ENCODE peak calls at places on chromosomes 6 and 20, in ten cellular contexts. One of them, this sample, is unnamed.

GRCh38 chr20:31861346-31862156 is 8.8 kb downstream of the DUSP15 start:
- DNase-seq in AG09309: no peak
- DNase-seq in fibroblast of the aortic adventitia: peak
- DNase-seq in A549: peak
- DNase-seq in tibial nerve: no peak
- DNase-seq in GM12865: peak
- DNase-seq in hepatocyte: peak
- DNase-seq in transverse colon: peak
- DNase-seq in heart right ventricle: peak
- DNase-seq in BE2C: peak
- DNase-seq in this sample: peak

GRCh38 chr20:62955519-62956386 is 3.2 kb downstream of the SLC17A9 start:
- DNase-seq in AG09309: no peak
- DNase-seq in fibroblast of the aortic adventitia: no peak
- DNase-seq in A549: no peak
- DNase-seq in tibial nerve: no peak
- DNase-seq in GM12865: no peak
- DNase-seq in hepatocyte: peak
- DNase-seq in transverse colon: peak
- DNase-seq in heart right ventricle: no peak
- DNase-seq in BE2C: no peak
- DNase-seq in this sample: no peak

GRCh38 chr6:11714116-11714797 is 64.3 kb downstream of the ADTRP start:
- DNase-seq in AG09309: no peak
- DNase-seq in fibroblast of the aortic adventitia: no peak
- DNase-seq in A549: no peak
- DNase-seq in tibial nerve: no peak
- DNase-seq in GM12865: peak
- DNase-seq in hepatocyte: no peak
- DNase-seq in transverse colon: no peak
- DNase-seq in heart right ventricle: no peak
- DNase-seq in BE2C: no peak
- DNase-seq in this sample: no peak

GRCh38 chr6:1832844-1833787 is 223.4 kb downstream of the FOXC1 start:
- DNase-seq in AG09309: no peak
- DNase-seq in fibroblast of the aortic adventitia: no peak
- DNase-seq in A549: no peak
- DNase-seq in tibial nerve: peak
- DNase-seq in GM12865: no peak
- DNase-seq in hepatocyte: no peak
- DNase-seq in transverse colon: peak
- DNase-seq in heart right ventricle: peak
- DNase-seq in BE2C: peak
- DNase-seq in this sample: peak

GRCh38 chr20:64176548-64177419 is 12.5 kb downstream of the MYT1 start:
- DNase-seq in AG09309: no peak
- DNase-seq in fibroblast of the aortic adventitia: no peak
- DNase-seq in A549: no peak
- DNase-seq in tibial nerve: no peak
- DNase-seq in GM12865: no peak
- DNase-seq in hepatocyte: no peak
- DNase-seq in transverse colon: no peak
- DNase-seq in heart right ventricle: no peak
- DNase-seq in BE2C: no peak
- DNase-seq in this sample: no peak

GRCh38 chr6:142700676-142701185 is 244.2 kb downstream of the HIVEP2 start:
- DNase-seq in AG09309: no peak
- DNase-seq in fibroblast of the aortic adventitia: no peak
- DNase-seq in A549: no peak
- DNase-seq in tibial nerve: no peak
- DNase-seq in GM12865: no peak
- DNase-seq in hepatocyte: no peak
- DNase-seq in transverse colon: no peak
- DNase-seq in heart right ventricle: no peak
- DNase-seq in BE2C: no peak
- DNase-seq in this sample: no peak

GRCh38 chr6:137309078-137309762 is 90.0 kb upstream of the IFNGR1 start:
- DNase-seq in AG09309: no peak
- DNase-seq in fibroblast of the aortic adventitia: peak
- DNase-seq in A549: no peak
- DNase-seq in tibial nerve: peak
- DNase-seq in GM12865: peak
- DNase-seq in hepatocyte: peak
- DNase-seq in transverse colon: peak
- DNase-seq in heart right ventricle: peak
- DNase-seq in BE2C: peak
- DNase-seq in this sample: peak

GRCh38 chr20:40050596-40050995 is 638.4 kb downstream of the MAFB start:
- DNase-seq in AG09309: no peak
- DNase-seq in fibroblast of the aortic adventitia: no peak
- DNase-seq in A549: no peak
- DNase-seq in tibial nerve: no peak
- DNase-seq in GM12865: no peak
- DNase-seq in hepatocyte: no peak
- DNase-seq in transverse colon: no peak
- DNase-seq in heart right ventricle: no peak
- DNase-seq in BE2C: no peak
- DNase-seq in this sample: no peak

GRCh38 chr6:34834789-34835518 is 43.1 kb downstream of the BLTP3A start:
- DNase-seq in AG09309: peak
- DNase-seq in fibroblast of the aortic adventitia: no peak
- DNase-seq in A549: no peak
- DNase-seq in tibial nerve: peak
- DNase-seq in GM12865: no peak
- DNase-seq in hepatocyte: no peak
- DNase-seq in transverse colon: no peak
- DNase-seq in heart right ventricle: no peak
- DNase-seq in BE2C: no peak
- DNase-seq in this sample: peak

GRCh38 chr6:163386329-163386910 is 28.1 kb upstream of the QKI start:
- DNase-seq in AG09309: no peak
- DNase-seq in fibroblast of the aortic adventitia: no peak
- DNase-seq in A549: no peak
- DNase-seq in tibial nerve: no peak
- DNase-seq in GM12865: no peak
- DNase-seq in hepatocyte: no peak
- DNase-seq in transverse colon: no peak
- DNase-seq in heart right ventricle: no peak
- DNase-seq in BE2C: no peak
- DNase-seq in this sample: no peak

GRCh38 chr20:48735112-48735511 is 92.7 kb downstream of the PREX1 start:
- DNase-seq in AG09309: no peak
- DNase-seq in fibroblast of the aortic adventitia: no peak
- DNase-seq in A549: no peak
- DNase-seq in tibial nerve: no peak
- DNase-seq in GM12865: no peak
- DNase-seq in hepatocyte: no peak
- DNase-seq in transverse colon: no peak
- DNase-seq in heart right ventricle: no peak
- DNase-seq in BE2C: no peak
- DNase-seq in this sample: no peak
- H3K4me3 ChIP-seq in AG09309: no peak
- H3K4me3 ChIP-seq in fibroblast of the aortic adventitia: no peak
- H3K4me3 ChIP-seq in A549: no peak
- H3K4me3 ChIP-seq in tibial nerve: no peak
- H3K4me3 ChIP-seq in GM12865: no peak
- H3K4me3 ChIP-seq in hepatocyte: no peak
- H3K4me3 ChIP-seq in transverse colon: no peak
- H3K4me3 ChIP-seq in heart right ventricle: no peak
- H3K4me3 ChIP-seq in BE2C: no peak
- H3K4me3 ChIP-seq in this sample: no peak

DNA sequence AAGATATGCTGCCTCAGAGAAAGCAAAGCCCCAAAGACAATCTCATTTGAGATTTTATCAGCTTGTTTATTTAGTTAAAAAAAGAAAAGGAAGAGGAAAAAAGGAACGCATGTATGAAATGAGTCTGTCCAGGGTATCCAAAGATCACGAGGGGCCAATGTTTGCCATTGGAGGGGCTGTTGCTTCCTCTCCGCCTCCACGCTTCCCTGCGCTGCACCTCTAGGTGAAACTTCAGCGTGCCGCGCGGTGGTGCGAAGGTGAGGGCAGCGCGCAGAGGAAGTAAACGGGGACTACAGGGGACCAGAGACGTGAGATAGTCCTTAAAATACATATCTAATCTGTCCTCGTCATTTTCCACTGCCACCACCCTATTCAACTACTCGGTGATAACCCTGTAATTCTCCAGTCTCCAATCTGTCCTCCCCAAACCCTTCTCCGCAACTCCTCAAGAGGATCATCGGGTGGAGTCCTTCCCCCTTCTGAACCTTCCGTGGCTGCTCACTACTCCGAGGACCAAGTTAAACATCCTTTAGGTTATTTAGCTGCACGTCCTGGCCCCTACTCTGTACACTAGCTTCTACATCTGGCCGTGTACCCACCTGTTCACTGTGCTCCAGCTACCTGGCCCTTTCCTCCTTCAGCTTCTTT is 1.1 kb upstream of the DCBLD1 start:
- DNase-seq in AG09309: no peak
- DNase-seq in fibroblast of the aortic adventitia: no peak
- DNase-seq in A549: no peak
- DNase-seq in tibial nerve: no peak
- DNase-seq in GM12865: peak
- DNase-seq in hepatocyte: peak
- DNase-seq in transverse colon: peak
- DNase-seq in heart right ventricle: no peak
- DNase-seq in BE2C: no peak
- DNase-seq in this sample: no peak
- H3K4me3 ChIP-seq in AG09309: no peak
- H3K4me3 ChIP-seq in fibroblast of the aortic adventitia: no peak
- H3K4me3 ChIP-seq in A549: no peak
- H3K4me3 ChIP-seq in tibial nerve: no peak
- H3K4me3 ChIP-seq in GM12865: no peak
- H3K4me3 ChIP-seq in hepatocyte: peak
- H3K4me3 ChIP-seq in transverse colon: peak
- H3K4me3 ChIP-seq in heart right ventricle: no peak
- H3K4me3 ChIP-seq in BE2C: no peak
- H3K4me3 ChIP-seq in this sample: no peak

GRCh38 chr6:167825059-167825758 is 1.5 kb upstream of the AFDN start:
- DNase-seq in AG09309: no peak
- DNase-seq in fibroblast of the aortic adventitia: peak
- DNase-seq in A549: no peak
- DNase-seq in tibial nerve: peak
- DNase-seq in GM12865: no peak
- DNase-seq in hepatocyte: peak
- DNase-seq in transverse colon: no peak
- DNase-seq in heart right ventricle: no peak
- DNase-seq in BE2C: no peak
- DNase-seq in this sample: peak
- H3K4me3 ChIP-seq in AG09309: peak
- H3K4me3 ChIP-seq in fibroblast of the aortic adventitia: peak
- H3K4me3 ChIP-seq in A549: peak
- H3K4me3 ChIP-seq in tibial nerve: peak
- H3K4me3 ChIP-seq in GM12865: no peak
- H3K4me3 ChIP-seq in hepatocyte: peak
- H3K4me3 ChIP-seq in transverse colon: peak
- H3K4me3 ChIP-seq in heart right ventricle: peak
- H3K4me3 ChIP-seq in BE2C: peak
- H3K4me3 ChIP-seq in this sample: peak

GRCh38 chr6:106700581-106700980 is 71.2 kb downstream of the QRSL1 start:
- DNase-seq in AG09309: no peak
- DNase-seq in fibroblast of the aortic adventitia: no peak
- DNase-seq in A549: no peak
- DNase-seq in tibial nerve: no peak
- DNase-seq in GM12865: no peak
- DNase-seq in hepatocyte: no peak
- DNase-seq in transverse colon: no peak
- DNase-seq in heart right ventricle: no peak
- DNase-seq in BE2C: no peak
- DNase-seq in this sample: no peak

GRCh38 chr6:106705156-106705555 is 75.8 kb downstream of the QRSL1 start:
- DNase-seq in AG09309: no peak
- DNase-seq in fibroblast of the aortic adventitia: no peak
- DNase-seq in A549: no peak
- DNase-seq in tibial nerve: no peak
- DNase-seq in GM12865: no peak
- DNase-seq in hepatocyte: no peak
- DNase-seq in transverse colon: no peak
- DNase-seq in heart right ventricle: no peak
- DNase-seq in BE2C: no peak
- DNase-seq in this sample: no peak

GRCh38 chr6:106704327-106704726 is 74.9 kb downstream of the QRSL1 start:
- DNase-seq in AG09309: no peak
- DNase-seq in fibroblast of the aortic adventitia: no peak
- DNase-seq in A549: no peak
- DNase-seq in tibial nerve: no peak
- DNase-seq in GM12865: no peak
- DNase-seq in hepatocyte: no peak
- DNase-seq in transverse colon: no peak
- DNase-seq in heart right ventricle: no peak
- DNase-seq in BE2C: no peak
- DNase-seq in this sample: no peak

GRCh38 chr6:106702451-106703110 is 73.2 kb downstream of the QRSL1 start:
- DNase-seq in AG09309: no peak
- DNase-seq in fibroblast of the aortic adventitia: no peak
- DNase-seq in A549: no peak
- DNase-seq in tibial nerve: no peak
- DNase-seq in GM12865: peak
- DNase-seq in hepatocyte: peak
- DNase-seq in transverse colon: peak
- DNase-seq in heart right ventricle: no peak
- DNase-seq in BE2C: peak
- DNase-seq in this sample: no peak

DNA sequence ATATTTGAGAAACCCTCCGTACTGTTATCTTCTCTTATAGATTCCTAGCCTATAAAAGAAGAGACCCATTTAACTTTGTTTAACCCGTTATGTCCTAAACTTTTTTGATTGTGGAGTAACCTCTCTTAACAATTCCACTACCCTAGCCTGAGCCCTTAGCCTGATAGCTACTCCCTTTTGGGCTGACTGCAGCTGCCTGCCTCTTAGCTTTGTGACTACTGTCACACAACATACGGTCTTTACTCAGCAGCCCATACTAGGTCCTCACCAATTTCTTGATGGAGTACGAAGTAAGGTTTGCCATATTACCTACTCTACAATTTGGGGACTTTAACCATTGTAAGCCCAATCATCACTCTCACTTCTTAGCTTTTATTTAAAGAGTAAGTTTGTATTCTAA is 72.7 kb downstream of the QRSL1 start:
- DNase-seq in AG09309: no peak
- DNase-seq in fibroblast of the aortic adventitia: no peak
- DNase-seq in A549: no peak
- DNase-seq in tibial nerve: no peak
- DNase-seq in GM12865: no peak
- DNase-seq in hepatocyte: no peak
- DNase-seq in transverse colon: no peak
- DNase-seq in heart right ventricle: no peak
- DNase-seq in BE2C: no peak
- DNase-seq in this sample: no peak
- H3K4me3 ChIP-seq in AG09309: no peak
- H3K4me3 ChIP-seq in fibroblast of the aortic adventitia: no peak
- H3K4me3 ChIP-seq in A549: no peak
- H3K4me3 ChIP-seq in tibial nerve: no peak
- H3K4me3 ChIP-seq in GM12865: peak
- H3K4me3 ChIP-seq in hepatocyte: no peak
- H3K4me3 ChIP-seq in transverse colon: no peak
- H3K4me3 ChIP-seq in heart right ventricle: no peak
- H3K4me3 ChIP-seq in BE2C: no peak
- H3K4me3 ChIP-seq in this sample: no peak

This sample was measured in cardiac fibroblast.